ENCODE peak calls at places on chromosomes 5 and 9, in five cellular contexts. V is GM12891, O is HepG2, Y is H1, K is K562. X is an unnamed sample.

GRCh38 chr9:8627944-8628679 is 828.5 kb upstream of the DMAC1 start:
- DNase-seq in K (no peak), O (no peak), Y (no peak), V (no peak), X (no peak)

GRCh38 chr5:140131967-140132409 is 6.3 kb downstream of the IGIP start:
- DNase-seq in V (no peak), K (no peak), Y (no peak), O (no peak), X (no peak)

GRCh38 chr5:53481887-53482716 is 1.7 kb downstream of the FST start:
- DNase-seq in V (peak; percentile 52), O (peak; percentile 58), Y (peak; percentile 66), K (peak; percentile 30), X (peak; percentile 49)

GRCh38 chr9:137762414-137763061 is 115.0 kb upstream of the CACNA1B start:
- DNase-seq in K (no peak), Y (no peak), O (no peak), V (peak; percentile 64), X (peak; percentile 72)

GRCh38 chr5:2017540-2018389 is 135.0 kb upstream of the IRX4 start:
- DNase-seq in O (peak; percentile 8), K (peak; percentile 68), Y (peak; percentile 66), V (peak; percentile 46), X (no peak)

GRCh38 chr5:137487600-137487999 is 11.5 kb downstream of the SPOCK1 start:
- DNase-seq in O (no peak), K (no peak), Y (no peak), V (no peak), X (no peak)

GRCh38 chr9:113289091-113289490 is 13.6 kb downstream of the PRPF4 start:
- DNase-seq in O (no peak), V (no peak), Y (no peak), K (no peak), X (no peak)

GRCh38 chr5:140383300-140383699 is 18.3 kb upstream of the ANKHD1 start:
- DNase-seq in Y (no peak), K (no peak), V (no peak), O (no peak), X (no peak)

GRCh38 chr9:114131808-114132549 is 23.4 kb upstream of the COL27A1 start:
- DNase-seq in Y (no peak), O (no peak), V (no peak), K (no peak), X (no peak)

GRCh38 chr9:77748214-77748772 is 100.2 kb upstream of the GNA14 start:
- DNase-seq in K (no peak), Y (no peak), V (no peak), O (no peak), X (no peak)

GRCh38 chr5:14105717-14106435 is 37.3 kb upstream of the TRIO start:
- DNase-seq in O (peak; percentile 22), K (no peak), V (no peak), Y (no peak), X (no peak)

GRCh38 chr9:71285191-71285656 is 163.8 kb upstream of the TRPM3 start:
- DNase-seq in O (peak; percentile 62), K (peak; percentile 27), V (no peak), Y (peak; percentile 65), X (no peak)

GRCh38 chr9:35798658-35799366 is 7.4 kb downstream of the NPR2 start:
- DNase-seq in K (peak; percentile 53), Y (no peak), O (peak; percentile 25), V (no peak), X (no peak)

GRCh38 chr5:99156688-99157087 is 227.9 kb upstream of the CHD1 start:
- DNase-seq in K (no peak), Y (no peak), O (no peak), V (no peak), X (no peak)

GRCh38 chr5:82278711-82279370 is 687 bp upstream of the RPS23 start:
- DNase-seq in V (no peak), Y (no peak), O (no peak), K (no peak), X (no peak)

GRCh38 chr5:151459680-151460079 is 12.3 kb downstream of the SLC36A1 start:
- DNase-seq in O (no peak), K (no peak), V (no peak), Y (no peak), X (no peak)

GRCh38 chr9:134343637-134344036 is 17.4 kb downstream of the RXRA start:
- DNase-seq in V (no peak), O (no peak), K (no peak), Y (no peak), X (no peak)

GRCh38 chr9:36319806-36320205 is 61.6 kb upstream of the GNE start:
- DNase-seq in V (no peak), K (no peak), O (peak; percentile 66), Y (no peak), X (no peak)

GRCh38 chr9:81303658-81304057 is 385.7 kb downstream of the TLE1 start:
- DNase-seq in Y (no peak), O (no peak), V (no peak), K (no peak), X (no peak)

GRCh38 chr9:136011703-136012496 is 50.7 kb upstream of the UBAC1 start:
- DNase-seq in V (no peak), K (peak; percentile 38), O (peak; percentile 97), Y (no peak), X (no peak)

DNA sequence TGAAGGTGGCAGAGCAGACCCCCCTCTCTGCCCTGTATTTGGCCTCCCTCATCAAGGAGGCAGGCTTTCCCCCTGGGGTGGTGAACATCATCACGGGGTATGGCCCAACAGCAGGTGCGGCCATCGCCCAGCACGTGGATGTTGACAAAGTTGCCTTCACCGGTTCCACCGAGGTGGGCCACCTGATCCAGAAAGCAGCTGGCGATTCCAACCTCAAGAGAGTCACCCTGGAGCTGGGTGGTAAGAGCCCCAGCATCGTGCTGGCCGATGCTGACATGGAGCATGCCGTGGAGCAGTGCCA is 3.8 kb downstream of the ALDH1B1 start:
- DNase-seq in Y (no peak), O (no peak), V (no peak), K (no peak), X (no peak)
- TF ChIP-seq POLR2A in Y (no peak), O (no peak), V (no peak), K (no peak), X (no peak)

DNA sequence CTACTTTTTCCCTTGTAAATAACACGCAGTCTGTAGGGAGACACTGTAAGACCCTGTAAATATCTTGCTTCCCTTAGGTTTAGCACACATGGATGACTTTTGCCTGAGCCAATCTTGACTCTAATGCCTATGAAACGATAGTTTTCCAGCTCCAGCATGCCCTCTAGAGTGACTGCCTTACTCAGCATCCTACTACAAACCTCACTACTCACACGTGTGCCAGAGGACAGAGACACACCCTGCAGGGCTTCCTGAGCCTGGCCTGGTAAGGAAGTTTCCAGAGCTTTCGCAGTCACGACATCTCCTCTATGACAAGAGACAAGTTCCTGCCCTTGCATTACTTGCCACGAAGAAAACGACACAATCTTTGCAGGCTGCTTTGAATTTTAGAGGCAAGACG is 138.1 kb downstream of the ATPSCKMT start:
- DNase-seq in K (peak; percentile 36), Y (peak; percentile 68), O (peak; percentile 18), V (peak; percentile 35), X (no peak)
- TF ChIP-seq TAF1 in K (no peak), Y (no peak), O (no peak), V (no peak), X (no peak)

GRCh38 chr5:109689740-109690455 is at the start of gene MAN2A1:
- DNase-seq in V (peak; percentile 50), O (peak; percentile 44), Y (peak; percentile 78), K (peak; percentile 75), X (peak; percentile 51)
- TF ChIP-seq POLR2A in V (no peak), O (no peak), Y (peak; percentile 10), K (peak; percentile 28), X (no peak)

DNA sequence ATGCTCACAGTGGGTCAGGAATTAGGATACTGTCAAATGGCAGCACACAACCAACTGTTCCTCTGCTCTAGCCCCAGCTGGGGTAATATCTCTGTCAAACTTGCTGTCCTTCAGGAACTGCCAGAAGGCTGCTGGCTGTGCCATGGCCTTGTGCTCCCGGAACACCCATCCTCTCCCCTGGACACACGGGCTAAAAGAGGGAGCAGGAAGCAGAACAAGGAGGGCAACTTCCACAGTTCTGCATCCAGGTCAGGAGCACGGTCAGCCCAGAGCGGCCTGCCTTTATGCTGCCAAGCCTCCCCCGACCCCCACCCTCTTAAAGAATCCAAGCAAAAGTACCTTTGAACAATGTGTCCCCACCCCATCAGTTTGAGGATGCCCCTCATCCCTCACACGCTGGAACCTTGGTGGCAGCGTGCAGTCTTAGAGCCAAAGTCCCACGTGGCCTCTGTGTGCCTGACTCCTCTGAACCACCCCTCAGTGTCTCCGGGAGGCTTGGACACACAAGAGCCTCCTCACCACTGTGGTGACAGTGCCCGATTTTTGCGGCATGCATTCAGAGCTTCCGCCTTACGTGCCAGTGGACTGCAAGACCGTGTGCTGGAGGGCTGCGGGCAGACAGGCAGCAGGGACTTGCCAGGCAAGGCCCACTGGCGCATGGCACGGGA is 60.7 kb downstream of the PSMB7 start:
- DNase-seq in K (no peak), O (no peak), Y (no peak), V (no peak), X (no peak)
- TF ChIP-seq TAF1 in K (no peak), O (no peak), Y (no peak), V (no peak), X (no peak)